ENCODE peak calls at places on chromosomes 5 and 9, in five cellular contexts. One of them, this sample, is unnamed. For H3K36me3, the result is how much of the 10 kb centered on the place peaks cover.

GRCh38 chr5:141421489-141421855 is 621 bp downstream of the PCDHGA11 start:
- DNase-seq in CD4-positive, alpha-beta memory T cell: no peak
- DNase-seq in stomach: no peak
- DNase-seq in fibroblast of lung: no peak
- DNase-seq in mesendoderm: no peak
- DNase-seq in this sample: no peak

GRCh38 chr5:65858316-65858715 is 68.1 kb upstream of the ERBIN start:
- DNase-seq in stomach: no peak
- DNase-seq in mesendoderm: no peak
- DNase-seq in fibroblast of lung: peak
- DNase-seq in CD4-positive, alpha-beta memory T cell: no peak
- DNase-seq in this sample: no peak

GRCh38 chr5:91225848-91226686 is 157.1 kb downstream of the ARRDC3 start:
- DNase-seq in mesendoderm: peak
- DNase-seq in CD4-positive, alpha-beta memory T cell: peak
- DNase-seq in stomach: peak
- DNase-seq in fibroblast of lung: peak
- DNase-seq in this sample: peak

GRCh38 chr5:137828664-137829063 is 39.0 kb upstream of the MYOT start:
- DNase-seq in fibroblast of lung: no peak
- DNase-seq in mesendoderm: no peak
- DNase-seq in CD4-positive, alpha-beta memory T cell: no peak
- DNase-seq in stomach: no peak
- DNase-seq in this sample: no peak

GRCh38 chr5:141492168-141492885 is 3.4 kb downstream of the PCDHGC5 start:
- DNase-seq in fibroblast of lung: no peak
- DNase-seq in stomach: no peak
- DNase-seq in mesendoderm: no peak
- DNase-seq in CD4-positive, alpha-beta memory T cell: no peak
- DNase-seq in this sample: peak

GRCh38 chr9:90890146-90890545 is 88.5 kb downstream of the SYK start:
- DNase-seq in mesendoderm: peak
- DNase-seq in stomach: no peak
- DNase-seq in CD4-positive, alpha-beta memory T cell: no peak
- DNase-seq in fibroblast of lung: no peak
- DNase-seq in this sample: no peak

GRCh38 chr5:43482490-43483064 is 1.1 kb downstream of the TMEM267 start:
- DNase-seq in fibroblast of lung: peak
- DNase-seq in CD4-positive, alpha-beta memory T cell: no peak
- DNase-seq in mesendoderm: peak
- DNase-seq in stomach: no peak
- DNase-seq in this sample: no peak

GRCh38 chr5:94540856-94541494 is 77.4 kb downstream of the KIAA0825 start:
- DNase-seq in mesendoderm: peak
- DNase-seq in fibroblast of lung: no peak
- DNase-seq in CD4-positive, alpha-beta memory T cell: no peak
- DNase-seq in stomach: no peak
- DNase-seq in this sample: no peak

GRCh38 chr5:177071671-177072385 is 14.9 kb upstream of the FGFR4 start:
- DNase-seq in stomach: peak
- DNase-seq in CD4-positive, alpha-beta memory T cell: peak
- DNase-seq in mesendoderm: peak
- DNase-seq in fibroblast of lung: peak
- DNase-seq in this sample: peak

GRCh38 chr5:100803391-100803790 is 99.7 kb downstream of the ST8SIA4 start:
- DNase-seq in fibroblast of lung: peak
- DNase-seq in CD4-positive, alpha-beta memory T cell: no peak
- DNase-seq in mesendoderm: no peak
- DNase-seq in stomach: no peak
- DNase-seq in this sample: no peak

GRCh38 chr5:122192883-122193496 is 63.6 kb downstream of the ZNF474 start:
- DNase-seq in mesendoderm: peak
- DNase-seq in CD4-positive, alpha-beta memory T cell: peak
- DNase-seq in fibroblast of lung: peak
- DNase-seq in stomach: no peak
- DNase-seq in this sample: peak

GRCh38 chr9:69121155-69122085 is 52.7 kb upstream of the TJP2 start:
- DNase-seq in fibroblast of lung: peak
- DNase-seq in mesendoderm: peak
- DNase-seq in CD4-positive, alpha-beta memory T cell: peak
- DNase-seq in stomach: peak
- DNase-seq in this sample: peak

GRCh38 chr5:136811551-136811950 is 446.2 kb upstream of the TRPC7 start:
- DNase-seq in stomach: no peak
- DNase-seq in CD4-positive, alpha-beta memory T cell: no peak
- DNase-seq in mesendoderm: no peak
- DNase-seq in fibroblast of lung: peak
- DNase-seq in this sample: no peak

GRCh38 chr5:38854907-38855306 is 9.1 kb downstream of the OSMR start:
- DNase-seq in mesendoderm: no peak
- DNase-seq in CD4-positive, alpha-beta memory T cell: no peak
- DNase-seq in stomach: no peak
- DNase-seq in fibroblast of lung: no peak
- DNase-seq in this sample: no peak

GRCh38 chr5:178394074-178394473 is 161.5 kb upstream of the PHYKPL start:
- DNase-seq in stomach: peak
- DNase-seq in fibroblast of lung: no peak
- DNase-seq in mesendoderm: no peak
- DNase-seq in CD4-positive, alpha-beta memory T cell: no peak
- DNase-seq in this sample: no peak

GRCh38 chr9:96567203-96567700 is 52.4 kb downstream of the CDC14B start:
- DNase-seq in stomach: no peak
- DNase-seq in fibroblast of lung: peak
- DNase-seq in mesendoderm: no peak
- DNase-seq in CD4-positive, alpha-beta memory T cell: no peak
- DNase-seq in this sample: no peak

GRCh38 chr5:43020294-43020711 is 19.8 kb downstream of the ANXA2R start:
- DNase-seq in CD4-positive, alpha-beta memory T cell: no peak
- DNase-seq in stomach: no peak
- DNase-seq in mesendoderm: peak
- DNase-seq in fibroblast of lung: peak
- DNase-seq in this sample: no peak

GRCh38 chr9:122095010-122095767 is 2.1 kb upstream of the TTLL11 start:
- DNase-seq in mesendoderm: peak
- DNase-seq in CD4-positive, alpha-beta memory T cell: peak
- DNase-seq in stomach: peak
- DNase-seq in fibroblast of lung: peak
- DNase-seq in this sample: peak

GRCh38 chr5:3142261-3143027 is 391.0 kb upstream of the IRX2 start:
- DNase-seq in mesendoderm: no peak
- DNase-seq in stomach: no peak
- DNase-seq in fibroblast of lung: no peak
- DNase-seq in CD4-positive, alpha-beta memory T cell: no peak
- DNase-seq in this sample: no peak

GRCh38 chr5:141084487-141084989 is 9.9 kb upstream of the PCDHB2 start:
- DNase-seq in fibroblast of lung: peak
- DNase-seq in mesendoderm: peak
- DNase-seq in CD4-positive, alpha-beta memory T cell: peak
- DNase-seq in stomach: no peak
- DNase-seq in this sample: no peak

GRCh38 chr9:137188086-137188489 is 272 bp downstream of the ANAPC2 start:
- DNase-seq in stomach: no peak
- DNase-seq in mesendoderm: no peak
- DNase-seq in CD4-positive, alpha-beta memory T cell: no peak
- DNase-seq in fibroblast of lung: no peak
- DNase-seq in this sample: no peak
- H3K36me3 ChIP-seq in stomach: under half
- H3K36me3 ChIP-seq in mesendoderm: under half
- H3K36me3 ChIP-seq in CD4-positive, alpha-beta memory T cell: under half
- H3K36me3 ChIP-seq in fibroblast of lung: under half
- H3K36me3 ChIP-seq in this sample: under half

GRCh38 chr5:172943906-172944305 is 15.3 kb upstream of the RPL26L1 start:
- DNase-seq in CD4-positive, alpha-beta memory T cell: no peak
- DNase-seq in fibroblast of lung: no peak
- DNase-seq in stomach: no peak
- DNase-seq in mesendoderm: peak
- DNase-seq in this sample: no peak

GRCh38 chr5:172940242-172941066 is 18.8 kb upstream of the RPL26L1 start:
- DNase-seq in mesendoderm: no peak
- DNase-seq in fibroblast of lung: no peak
- DNase-seq in stomach: no peak
- DNase-seq in CD4-positive, alpha-beta memory T cell: no peak
- DNase-seq in this sample: no peak

GRCh38 chr5:172943283-172943841 is 15.9 kb upstream of the RPL26L1 start:
- DNase-seq in stomach: no peak
- DNase-seq in CD4-positive, alpha-beta memory T cell: no peak
- DNase-seq in fibroblast of lung: peak
- DNase-seq in mesendoderm: peak
- DNase-seq in this sample: no peak

GRCh38 chr5:172941067-172941516 is 18.1 kb upstream of the RPL26L1 start:
- DNase-seq in fibroblast of lung: no peak
- DNase-seq in stomach: no peak
- DNase-seq in mesendoderm: no peak
- DNase-seq in CD4-positive, alpha-beta memory T cell: no peak
- DNase-seq in this sample: no peak

DNA sequence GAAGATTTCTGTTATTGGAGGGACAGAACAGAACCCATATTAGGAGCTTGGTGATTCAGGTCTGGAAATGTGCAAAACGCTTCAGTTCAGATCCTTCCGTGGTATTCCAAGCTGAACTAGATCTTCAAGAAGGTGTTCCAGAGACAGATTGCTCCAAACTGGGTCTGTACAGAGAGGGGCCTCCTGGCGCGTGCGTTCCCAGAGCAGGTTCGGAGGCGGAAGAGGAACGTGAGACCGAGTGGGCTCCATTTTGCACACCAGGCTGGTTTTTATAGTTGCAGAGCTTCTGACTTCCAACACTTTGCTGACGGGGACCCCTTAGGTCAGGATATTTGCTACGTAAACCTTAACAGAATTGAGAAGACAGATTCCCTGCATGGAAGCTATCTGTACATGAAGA is 16.7 kb upstream of the RPL26L1 start:
- DNase-seq in mesendoderm: no peak
- DNase-seq in fibroblast of lung: no peak
- DNase-seq in stomach: no peak
- DNase-seq in CD4-positive, alpha-beta memory T cell: no peak
- DNase-seq in this sample: no peak
- H3K36me3 ChIP-seq in mesendoderm: under half
- H3K36me3 ChIP-seq in fibroblast of lung: under half
- H3K36me3 ChIP-seq in stomach: half or more
- H3K36me3 ChIP-seq in CD4-positive, alpha-beta memory T cell: under half
- H3K36me3 ChIP-seq in this sample: under half

GRCh38 chr5:1505506-1506241 is 18.1 kb downstream of the LPCAT1 start:
- DNase-seq in mesendoderm: peak
- DNase-seq in stomach: no peak
- DNase-seq in fibroblast of lung: no peak
- DNase-seq in CD4-positive, alpha-beta memory T cell: no peak
- DNase-seq in this sample: no peak
- H3K36me3 ChIP-seq in mesendoderm: under half
- H3K36me3 ChIP-seq in stomach: under half
- H3K36me3 ChIP-seq in fibroblast of lung: under half
- H3K36me3 ChIP-seq in CD4-positive, alpha-beta memory T cell: under half
- H3K36me3 ChIP-seq in this sample: under half

GRCh38 chr9:128271112-128271511 is 4.7 kb downstream of the GOLGA2 start:
- DNase-seq in CD4-positive, alpha-beta memory T cell: no peak
- DNase-seq in fibroblast of lung: no peak
- DNase-seq in mesendoderm: no peak
- DNase-seq in stomach: peak
- DNase-seq in this sample: no peak
- H3K36me3 ChIP-seq in CD4-positive, alpha-beta memory T cell: under half
- H3K36me3 ChIP-seq in fibroblast of lung: under half
- H3K36me3 ChIP-seq in mesendoderm: under half
- H3K36me3 ChIP-seq in stomach: under half
- H3K36me3 ChIP-seq in this sample: under half

DNA sequence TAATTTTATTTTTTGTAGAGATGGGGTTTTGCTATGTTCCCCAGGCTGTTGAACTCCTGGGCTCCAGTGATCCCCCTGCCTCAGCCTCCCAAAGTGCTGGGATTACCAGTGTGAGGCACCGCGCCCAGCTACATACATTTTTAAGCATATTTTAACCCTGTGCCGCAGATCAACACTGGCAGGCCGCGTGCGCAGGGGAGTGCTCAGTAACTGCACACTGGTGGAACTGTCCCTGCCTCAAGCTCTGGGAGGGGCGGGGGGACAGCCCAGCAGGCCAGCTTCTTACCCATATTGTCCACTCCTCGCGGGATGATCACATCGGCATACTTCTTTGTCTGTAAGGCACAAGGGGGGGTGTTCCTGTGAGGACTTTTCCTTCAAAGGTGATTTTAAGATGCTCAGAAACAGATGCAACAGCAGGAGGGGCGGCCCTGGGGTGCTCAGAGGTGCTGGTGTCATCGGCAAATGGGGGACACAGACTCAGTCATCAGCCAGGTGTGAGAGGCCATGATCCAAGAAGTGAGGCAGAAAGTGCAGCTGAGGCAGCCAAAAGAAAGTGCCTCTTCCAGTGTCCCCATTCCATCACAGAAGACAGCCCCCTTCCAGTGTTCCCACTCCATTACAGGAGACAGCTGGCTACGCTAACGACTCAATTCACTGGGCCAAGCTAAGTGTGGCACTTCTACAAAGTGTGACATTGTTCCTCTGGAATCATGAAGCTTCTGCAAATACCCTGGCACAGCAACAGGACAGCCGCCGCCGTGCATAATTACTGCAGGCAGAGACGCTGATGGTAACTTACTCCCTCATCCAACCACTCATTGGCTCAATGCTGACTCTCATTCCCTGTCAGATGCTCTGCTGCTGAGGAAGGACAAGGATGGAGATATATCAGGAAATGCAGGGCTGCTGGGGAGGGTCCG is 5.2 kb downstream of the UCK1 start:
- DNase-seq in CD4-positive, alpha-beta memory T cell: no peak
- DNase-seq in fibroblast of lung: no peak
- DNase-seq in mesendoderm: no peak
- DNase-seq in stomach: no peak
- DNase-seq in this sample: no peak
- H3K36me3 ChIP-seq in CD4-positive, alpha-beta memory T cell: half or more
- H3K36me3 ChIP-seq in fibroblast of lung: under half
- H3K36me3 ChIP-seq in mesendoderm: under half
- H3K36me3 ChIP-seq in stomach: half or more
- H3K36me3 ChIP-seq in this sample: under half

DNA sequence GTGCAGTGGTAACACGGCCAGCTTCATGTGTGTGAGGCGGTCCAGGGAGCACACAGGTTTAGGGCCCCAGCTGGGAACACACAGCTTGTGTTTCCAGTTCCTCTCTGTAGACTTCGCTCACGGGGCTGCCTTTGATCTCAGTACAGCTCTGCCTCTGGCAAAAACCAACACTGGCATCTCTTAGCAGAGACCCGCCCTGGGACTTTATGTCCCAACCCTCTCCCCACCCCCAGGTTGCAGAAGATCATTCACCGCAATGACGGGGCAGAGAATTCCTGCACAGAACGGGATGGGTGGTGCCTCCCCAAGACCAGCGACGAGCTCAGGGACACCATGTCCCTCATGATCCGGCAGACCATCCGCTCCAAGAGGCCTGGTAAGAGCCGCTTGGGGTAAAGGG is 5.2 kb upstream of the CEL start:
- DNase-seq in CD4-positive, alpha-beta memory T cell: no peak
- DNase-seq in stomach: no peak
- DNase-seq in mesendoderm: no peak
- DNase-seq in fibroblast of lung: no peak
- DNase-seq in this sample: no peak
- H3K36me3 ChIP-seq in CD4-positive, alpha-beta memory T cell: under half
- H3K36me3 ChIP-seq in stomach: half or more
- H3K36me3 ChIP-seq in mesendoderm: under half
- H3K36me3 ChIP-seq in fibroblast of lung: under half
- H3K36me3 ChIP-seq in this sample: under half

GRCh38 chr5:150055707-150056443 is 30.5 kb downstream of the CSF1R start:
- DNase-seq in CD4-positive, alpha-beta memory T cell: no peak
- DNase-seq in stomach: no peak
- DNase-seq in fibroblast of lung: no peak
- DNase-seq in mesendoderm: no peak
- DNase-seq in this sample: no peak
- H3K36me3 ChIP-seq in CD4-positive, alpha-beta memory T cell: under half
- H3K36me3 ChIP-seq in stomach: under half
- H3K36me3 ChIP-seq in fibroblast of lung: under half
- H3K36me3 ChIP-seq in mesendoderm: under half
- H3K36me3 ChIP-seq in this sample: under half

This sample was measured in GM06990.